ENCODE peak calls at places on chromosomes 11 and 22, in five cellular contexts. N is stimulated activated CD4-positive, alpha-beta T cell treated with anti-CD3 and anti-CD28 coated beads, Interleukin-2, amount 100 ng/mL, for 48 hours; C is activated T-helper 1 cell treated with anti-CD3 and anti-CD28 coated beads, Interleukin-12 subunit alpha, Interleukin-12 subunit beta, Interleukin-2, Interleukin-4 antibody, amounts not matched to agents 30 ng/mL and 10 ng/mL and 1 ng/mL, durations not matched to agents 14 hours and 24 hours and 36 hours; H is progenitor cell of endocrine pancreas; S is AG10803. Q is an unnamed sample.

GRCh38 chr22:47659467-47660302 is 897.2 kb downstream of the TBC1D22A start:
- DNase-seq in N (no peak), C (no peak), S (no peak), H (no peak), Q (peak; percentile 35)

GRCh38 chr11:100297516-100297915 is 389.6 kb upstream of the ARHGAP42 start:
- DNase-seq in S (no peak), H (no peak), N (no peak), C (no peak), Q (no peak)

GRCh38 chr11:61549662-61550568 is 31.0 kb downstream of the SYT7 start:
- DNase-seq in H (no peak), S (no peak), C (no peak), N (no peak), Q (no peak)

GRCh38 chr11:113730887-113731726 is 25.0 kb upstream of the TMPRSS5 start:
- DNase-seq in C (no peak), N (no peak), H (no peak), S (peak; percentile 65), Q (peak; percentile 47)

GRCh38 chr11:123475478-123475877 is 45.4 kb downstream of the GRAMD1B start:
- DNase-seq in N (no peak), S (peak; percentile 45), H (no peak), C (no peak), Q (no peak)

GRCh38 chr11:110425751-110426545 is 3.8 kb upstream of the FDX1 start:
- DNase-seq in N (no peak), C (no peak), S (peak; percentile 93), H (no peak), Q (no peak)

GRCh38 chr11:73012121-73012863 is 129.8 kb downstream of the FCHSD2 start:
- DNase-seq in C (no peak), N (no peak), H (no peak), S (peak; percentile 45), Q (no peak)

GRCh38 chr11:126465573-126466287 is 110.2 kb downstream of the ST3GAL4 start:
- DNase-seq in C (peak; percentile 9), S (no peak), N (no peak), H (no peak), Q (no peak)

GRCh38 chr11:102109896-102110760 is at the start of gene YAP1:
- DNase-seq in S (peak; percentile 97), C (peak; percentile 55), H (peak; percentile 72), N (peak; percentile 57), Q (peak; percentile 91)